ENCODE peak calls at places on chromosomes 1 and 21, in six cellular contexts. Q, F, B, O, J and M are unnamed samples.

GRCh38 chr1:211729238-211729637 is 53.8 kb upstream of the NEK2 start:
- DNase-seq in F (no peak), Q (no peak), J (no peak), O (no peak), B (no peak), M (peak)

GRCh38 chr1:212234431-212235298 is 50.5 kb upstream of the PPP2R5A start:
- DNase-seq in B (no peak), O (no peak), J (peak), F (peak), Q (peak), M (peak)

GRCh38 chr1:56799605-56800398 is 19.4 kb downstream of the FYB2 start:
- DNase-seq in Q (no peak), B (no peak), F (no peak), O (no peak), J (peak), M (no peak)

GRCh38 chr1:21680918-21681317 is 11.8 kb upstream of the RAP1GAP start:
- DNase-seq in J (no peak), O (no peak), Q (no peak), B (no peak), F (no peak), M (no peak)

GRCh38 chr1:3130268-3130667 is 61.3 kb downstream of the PRDM16 start:
- DNase-seq in O (no peak), B (no peak), Q (no peak), J (no peak), F (no peak), M (no peak)

GRCh38 chr1:228076796-228077430 is 5.6 kb upstream of the ARF1 start:
- DNase-seq in O (no peak), Q (no peak), F (no peak), B (no peak), J (no peak), M (no peak)

GRCh38 chr1:110060034-110060661 is 10.3 kb downstream of the ALX3 start:
- DNase-seq in B (peak), Q (peak), O (peak), J (peak), F (peak), M (peak)

GRCh38 chr1:218165687-218166088 is 119.4 kb upstream of the RRP15 start:
- DNase-seq in O (no peak), Q (no peak), B (no peak), F (peak), J (no peak), M (no peak)

GRCh38 chr1:93839307-93839706 is 39.7 kb downstream of the DNTTIP2 start:
- DNase-seq in O (no peak), F (no peak), Q (no peak), J (peak), B (no peak), M (no peak)

GRCh38 chr1:201790261-201790660 is 38.7 kb upstream of the IPO9 start:
- DNase-seq in F (no peak), J (peak), Q (no peak), O (no peak), B (no peak), M (no peak)

GRCh38 chr1:65254320-65255087 is 54.8 kb upstream of the DNAJC6 start:
- DNase-seq in J (peak), B (peak), F (peak), O (peak), Q (peak), M (peak)

GRCh38 chr21:45276620-45277019 is 11.1 kb downstream of the POFUT2 start:
- DNase-seq in Q (no peak), O (peak), J (no peak), B (peak), F (no peak), M (no peak)

GRCh38 chr1:163347106-163347505 is 25.4 kb downstream of the NUF2 start:
- DNase-seq in O (no peak), B (no peak), F (no peak), J (no peak), Q (no peak), M (no peak)

GRCh38 chr1:59391216-59392179 is 94.6 kb downstream of the FGGY start:
- DNase-seq in J (no peak), Q (no peak), O (no peak), F (no peak), B (no peak), M (no peak)

GRCh38 chr1:59083946-59084865 is 212.7 kb upstream of the FGGY start:
- DNase-seq in Q (no peak), B (no peak), O (peak), F (no peak), J (peak), M (peak)

GRCh38 chr1:231861541-231862481 is 235.2 kb downstream of the DISC1 start:
- DNase-seq in F (no peak), Q (no peak), J (peak), O (no peak), B (no peak), M (no peak)

GRCh38 chr1:92583821-92584760 is 97.4 kb upstream of the GFI1 start:
- DNase-seq in F (no peak), Q (no peak), O (no peak), B (no peak), J (peak), M (no peak)

GRCh38 chr1:236204656-236205055 is 62.3 kb downstream of the GPR137B start:
- DNase-seq in Q (no peak), B (no peak), F (no peak), J (peak), O (no peak), M (no peak)